ENCODE peak calls at places on chromosomes 2 and 18, in eight cellular contexts. F is RWPE1, I is DMS 273 treated with DMSO at 0.1 percent for 48 hours, K is HL-60, Q is EH, V is posterior cingulate gyrus, U is NCI-H524 treated with DMSO at 0.1 percent for 48 hours, G is iPS-NIHi11. R is an unnamed sample.

GRCh38 chr2:111244864-111245263 is 124.2 kb downstream of the BCL2L11 start:
- DNase-seq in Q (no peak), U (no peak), G (no peak), I (no peak), V (no peak), F (no peak), K (no peak), R (no peak)

GRCh38 chr2:52178845-52179244 is 1146.9 kb upstream of the NRXN1 start:
- DNase-seq in K (no peak), F (no peak), G (no peak), V (no peak), I (no peak), U (no peak), Q (no peak), R (no peak)

GRCh38 chr2:46849741-46850474 is 65.7 kb downstream of the MCFD2 start:
- DNase-seq in K (no peak), I (no peak), G (no peak), F (no peak), V (no peak), Q (peak), U (no peak), R (no peak)

GRCh38 chr18:43314931-43315330 is 37.6 kb upstream of the SYT4 start:
- DNase-seq in F (no peak), K (no peak), G (no peak), U (no peak), V (no peak), I (no peak), Q (no peak), R (no peak)

GRCh38 chr2:214451516-214451915 is 40.7 kb downstream of the VWC2L start:
- DNase-seq in F (no peak), V (no peak), K (no peak), U (no peak), Q (no peak), G (no peak), I (no peak), R (no peak)

GRCh38 chr18:40911582-40912254 is 1043.3 kb upstream of the PIK3C3 start:
- DNase-seq in F (no peak), Q (peak), K (no peak), G (no peak), V (no peak), I (no peak), U (no peak), R (no peak)

GRCh38 chr18:70221156-70221910 is 15.8 kb upstream of the RTTN start:
- DNase-seq in G (peak), V (no peak), U (no peak), K (no peak), I (no peak), F (no peak), Q (no peak), R (no peak)

GRCh38 chr2:156445311-156446218 is 9.4 kb downstream of the GPD2 start:
- DNase-seq in G (no peak), I (no peak), U (no peak), F (peak), V (no peak), K (no peak), Q (peak), R (no peak)

GRCh38 chr18:27378396-27379094 is 193.4 kb upstream of the CHST9 start:
- DNase-seq in U (no peak), Q (no peak), G (no peak), K (no peak), V (no peak), I (no peak), F (peak), R (no peak)

GRCh38 chr2:32496657-32497056 is 131.2 kb upstream of the TTC27 start:
- DNase-seq in I (no peak), F (no peak), K (peak), G (peak), Q (no peak), V (no peak), U (no peak), R (no peak)

GRCh38 chr18:32324173-32324572 is 134.3 kb downstream of the MEP1B start:
- DNase-seq in G (no peak), F (no peak), I (no peak), U (no peak), K (no peak), Q (no peak), V (no peak), R (no peak)

GRCh38 chr2:9712263-9712662 is 81.5 kb upstream of the YWHAQ start:
- DNase-seq in V (no peak), F (no peak), G (no peak), I (no peak), Q (no peak), K (no peak), U (no peak), R (no peak)

GRCh38 chr2:177758591-177759371 is 313.8 kb downstream of the PDE11A start:
- DNase-seq in I (peak), F (peak), G (peak), U (peak), K (no peak), Q (peak), V (peak), R (no peak)